ENCODE peak calls at places on chromosomes 1 and 21, in six cellular contexts. G is left ventricle myocardium inferior, J is right atrium auricular region, O is HAP-1, L is osteoblast, N is GM23248. S is an unnamed sample. For H3K9me3 and H3K36me3, the result is how much of the 10 kb centered on the place peaks cover.

GRCh38 chr1:200150721-200151120 is 123.2 kb downstream of the NR5A2 start:
- DNase-seq in L (peak), J (no peak), G (no peak), O (peak), N (peak), S (peak)

GRCh38 chr1:214379254-214379970 is 98.5 kb downstream of the SMYD2 start:
- DNase-seq in O (no peak), N (no peak), J (no peak), L (no peak), G (no peak), S (no peak)

GRCh38 chr1:206814716-206815341 is 42.5 kb upstream of the IL10 start:
- DNase-seq in N (peak), L (peak), G (peak), J (no peak), O (no peak), S (peak)

GRCh38 chr21:16536661-16537359 is 807.0 kb downstream of the USP25 start:
- DNase-seq in N (no peak), G (no peak), O (no peak), J (no peak), L (peak), S (peak)

GRCh38 chr1:155049651-155050559 is 1.2 kb upstream of the ADAM15 start:
- DNase-seq in J (no peak), G (no peak), O (peak), N (peak), L (no peak), S (peak)

GRCh38 chr1:8349961-8350360 is 32.0 kb downstream of the SLC45A1 start:
- DNase-seq in L (peak), J (peak), O (no peak), G (peak), N (peak), S (no peak)

GRCh38 chr1:83741348-83741747 is 257.6 kb downstream of the TTLL7 start:
- DNase-seq in L (no peak), G (no peak), J (no peak), N (no peak), O (peak), S (no peak)

GRCh38 chr21:42636535-42636914 is 16.9 kb upstream of the PDE9A start:
- DNase-seq in J (no peak), O (no peak), G (no peak), N (peak), L (no peak), S (no peak)

GRCh38 chr1:45499415-45499769 is 481 bp downstream of the CCDC163 start:
- DNase-seq in J (no peak), O (no peak), N (no peak), G (no peak), L (peak), S (no peak)

GRCh38 chr1:200659269-200659668 is 10.4 kb downstream of the DDX59 start:
- DNase-seq in L (no peak), G (no peak), N (peak), J (no peak), O (no peak), S (no peak)

GRCh38 chr1:183841550-183841949 is 36.6 kb downstream of the RGL1 start:
- DNase-seq in J (no peak), L (no peak), N (peak), O (no peak), G (no peak), S (no peak)

GRCh38 chr1:63317814-63318156 is 4.6 kb upstream of the FOXD3 start:
- DNase-seq in O (no peak), N (no peak), G (no peak), L (no peak), J (no peak), S (no peak)
- H3K9me3 ChIP-seq in O (under half), N (under half), G (under half), L (under half), J (under half), S (under half)

GRCh38 chr21:44415073-44416025 is 40.0 kb upstream of the LRRC3 start:
- DNase-seq in J (no peak), G (no peak), N (no peak), O (no peak), L (peak), S (no peak)
- H3K36me3 ChIP-seq in J (under half), G (under half), N (under half), O (under half), L (under half), S (under half)

GRCh38 chr1:3009556-3009955 is 11.7 kb upstream of the ACTRT2 start:
- DNase-seq in O (no peak), N (no peak), J (no peak), G (no peak), L (peak), S (no peak)
- H3K9me3 ChIP-seq in O (under half), N (under half), J (under half), G (under half), L (under half), S (under half)

GRCh38 chr1:37498872-37499617 is 15.5 kb downstream of the MEAF6 start:
- DNase-seq in N (peak), O (no peak), G (no peak), J (peak), L (peak), S (peak)

GRCh38 chr1:37501661-37502060 is 12.9 kb downstream of the MEAF6 start:
- DNase-seq in G (no peak), N (no peak), J (no peak), O (no peak), L (no peak), S (no peak)

GRCh38 chr1:37493336-37494098 is 19.1 kb downstream of the ZC3H12A start:
- DNase-seq in L (no peak), O (no peak), G (no peak), J (no peak), N (no peak), S (no peak)

GRCh38 chr1:37497832-37498231 is 16.7 kb downstream of the MEAF6 start:
- DNase-seq in O (no peak), J (no peak), N (no peak), G (no peak), L (no peak), S (no peak)

GRCh38 chr1:37495875-37496274 is 18.7 kb downstream of the MEAF6 start:
- DNase-seq in O (no peak), J (no peak), L (no peak), N (no peak), G (no peak), S (no peak)
- H3K36me3 ChIP-seq in O (under half), J (under half), L (under half), N (under half), G (half or more), S (under half)

GRCh38 chr21:8993284-8993942 is 1528.0 kb upstream of the TPTE start:
- DNase-seq in J (no peak), G (no peak), N (no peak), O (no peak), L (peak), S (no peak)
- H3K9me3 ChIP-seq in J (under half), G (under half), N (under half), O (under half), L (under half), S (under half)

DNA sequence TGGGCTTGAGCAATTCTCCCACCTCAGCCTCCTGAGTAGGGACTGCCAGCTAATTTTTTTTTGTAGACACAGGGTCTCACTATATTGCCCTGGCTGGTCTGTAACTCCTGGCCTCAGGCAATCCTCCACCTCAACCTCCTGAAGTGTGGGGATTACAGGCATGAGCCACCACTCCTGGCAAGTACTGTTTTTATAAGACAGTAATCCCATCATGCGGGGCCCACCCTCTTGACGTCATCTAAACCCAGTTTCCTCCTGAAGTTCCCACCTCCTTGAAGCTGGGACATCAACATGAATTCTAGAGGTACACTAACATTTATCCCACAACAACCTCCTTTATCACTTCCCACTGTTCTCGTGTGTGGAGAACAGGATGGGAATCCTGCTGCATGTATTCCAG is 104.7 kb downstream of the SPATA46 start:
- DNase-seq in O (no peak), N (no peak), G (no peak), J (no peak), L (no peak), S (no peak)
- H3K36me3 ChIP-seq in O (under half), N (under half), G (under half), J (under half), L (under half), S (under half)

GRCh38 chr1:180385144-180385543 is 117.2 kb downstream of the ACBD6 start:
- DNase-seq in N (no peak), L (no peak), O (no peak), J (no peak), G (no peak), S (no peak)
- H3K9me3 ChIP-seq in N (under half), L (under half), O (under half), J (under half), G (half or more), S (under half)

GRCh38 chr21:33608559-33608958 is 20.1 kb upstream of the DONSON start:
- DNase-seq in J (no peak), N (peak), O (no peak), L (no peak), G (no peak), S (peak)
- H3K36me3 ChIP-seq in J (under half), N (under half), O (under half), L (under half), G (half or more), S (under half)

GRCh38 chr1:43107664-43108063 is 64.4 kb downstream of the EBNA1BP2 start:
- DNase-seq in O (no peak), L (no peak), N (no peak), J (no peak), G (no peak), S (no peak)
- H3K9me3 ChIP-seq in O (under half), L (under half), N (under half), J (under half), G (under half), S (under half)

DNA sequence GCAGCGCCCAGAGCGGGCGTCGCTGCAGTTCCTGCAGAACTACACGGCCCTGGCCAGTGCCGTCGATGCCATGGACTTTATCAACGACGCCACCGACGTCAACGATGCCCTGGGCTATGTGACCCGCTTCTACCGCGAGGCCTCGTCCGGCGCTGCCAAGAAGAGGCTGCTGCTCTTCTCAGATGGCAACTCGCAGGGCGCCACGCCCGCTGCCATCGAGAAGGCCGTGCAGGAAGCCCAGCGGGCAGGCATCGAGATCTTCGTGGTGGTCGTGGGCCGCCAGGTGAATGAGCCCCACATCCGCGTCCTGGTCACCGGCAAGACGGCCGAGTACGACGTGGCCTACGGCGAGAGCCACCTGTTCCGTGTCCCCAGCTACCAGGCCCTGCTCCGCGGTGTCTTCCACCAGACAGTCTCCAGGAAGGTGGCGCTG is 22.0 kb downstream of the COL6A1 start:
- DNase-seq in J (peak), O (no peak), L (peak), G (no peak), N (no peak), S (peak)
- H3K36me3 ChIP-seq in J (half or more), O (under half), L (half or more), G (half or more), N (under half), S (half or more)